ENCODE peak calls at places on chromosomes 11 and 22, in four cellular contexts. One of them, this sample, is unnamed.

GRCh38 chr11:73187854-73188253 is 30.2 kb upstream of the P2RY2 start:
- DNase-seq in GM13977: no peak
- DNase-seq in IMR-90: no peak
- DNase-seq in Calu3: no peak
- DNase-seq in this sample: no peak

GRCh38 chr11:7348432-7349298 is 97.0 kb downstream of the SYT9 start:
- DNase-seq in IMR-90: no peak
- DNase-seq in GM13977: no peak
- DNase-seq in Calu3: no peak
- DNase-seq in this sample: no peak

GRCh38 chr11:100918551-100919500 is 210.8 kb downstream of the PGR start:
- DNase-seq in IMR-90: peak
- DNase-seq in Calu3: peak
- DNase-seq in GM13977: no peak
- DNase-seq in this sample: no peak

GRCh38 chr22:47902646-47903180 is 1140.3 kb downstream of the TBC1D22A start:
- DNase-seq in Calu3: no peak
- DNase-seq in GM13977: no peak
- DNase-seq in IMR-90: no peak
- DNase-seq in this sample: no peak

GRCh38 chr22:39943366-39943765 is 16.8 kb upstream of the TMA7B start:
- DNase-seq in Calu3: no peak
- DNase-seq in IMR-90: no peak
- DNase-seq in GM13977: no peak
- DNase-seq in this sample: no peak

GRCh38 chr11:68002575-68002942 is 1.3 kb downstream of the UNC93B1 start:
- DNase-seq in GM13977: no peak
- DNase-seq in Calu3: no peak
- DNase-seq in IMR-90: no peak
- DNase-seq in this sample: no peak

GRCh38 chr11:110059706-110060430 is 33.3 kb upstream of the ZC3H12C start:
- DNase-seq in GM13977: no peak
- DNase-seq in Calu3: no peak
- DNase-seq in IMR-90: peak
- DNase-seq in this sample: peak

GRCh38 chr22:35377735-35378134 is 3.2 kb upstream of the HMOX1 start:
- DNase-seq in Calu3: no peak
- DNase-seq in GM13977: no peak
- DNase-seq in IMR-90: no peak
- DNase-seq in this sample: no peak

GRCh38 chr11:1668911-1669473 is 28.0 kb upstream of the KRTAP5-6 start:
- DNase-seq in IMR-90: no peak
- DNase-seq in Calu3: no peak
- DNase-seq in GM13977: no peak
- DNase-seq in this sample: no peak

GRCh38 chr11:128621491-128622136 is 34.3 kb upstream of the ETS1 start:
- DNase-seq in IMR-90: peak
- DNase-seq in GM13977: no peak
- DNase-seq in Calu3: no peak
- DNase-seq in this sample: peak

GRCh38 chr11:25970726-25971508 is 361.0 kb upstream of the ANO3 start:
- DNase-seq in GM13977: no peak
- DNase-seq in IMR-90: no peak
- DNase-seq in Calu3: peak
- DNase-seq in this sample: no peak

GRCh38 chr11:121161349-121161917 is 60.4 kb downstream of the TECTA start:
- DNase-seq in Calu3: no peak
- DNase-seq in IMR-90: no peak
- DNase-seq in GM13977: no peak
- DNase-seq in this sample: no peak

GRCh38 chr11:66593303-66593635 is 284 bp downstream of the CCS start:
- DNase-seq in Calu3: no peak
- DNase-seq in IMR-90: no peak
- DNase-seq in GM13977: no peak
- DNase-seq in this sample: no peak

GRCh38 chr11:130886704-130887103 is 29.6 kb downstream of the SNX19 start:
- DNase-seq in IMR-90: peak
- DNase-seq in Calu3: no peak
- DNase-seq in GM13977: no peak
- DNase-seq in this sample: no peak

GRCh38 chr11:74678591-74679512 is 52.4 kb downstream of the CHRDL2 start:
- DNase-seq in GM13977: no peak
- DNase-seq in Calu3: no peak
- DNase-seq in IMR-90: peak
- DNase-seq in this sample: peak

GRCh38 chr22:45210174-45210573 is 30.5 kb downstream of the KIAA0930 start:
- DNase-seq in Calu3: no peak
- DNase-seq in GM13977: no peak
- DNase-seq in IMR-90: no peak
- DNase-seq in this sample: no peak

GRCh38 chr11:37108436-37109204 is 510.6 kb upstream of the RAG2 start:
- DNase-seq in IMR-90: no peak
- DNase-seq in Calu3: no peak
- DNase-seq in GM13977: no peak
- DNase-seq in this sample: peak

GRCh38 chr11:64717268-64717578 is 5.8 kb downstream of the NRXN2 start:
- DNase-seq in IMR-90: no peak
- DNase-seq in Calu3: no peak
- DNase-seq in GM13977: no peak
- DNase-seq in this sample: no peak

GRCh38 chr11:28713850-28714249 is 605.7 kb downstream of the METTL15 start:
- DNase-seq in IMR-90: peak
- DNase-seq in Calu3: no peak
- DNase-seq in GM13977: no peak
- DNase-seq in this sample: no peak

GRCh38 chr11:66970808-66971442 is 4.2 kb upstream of the C11orf86 start:
- DNase-seq in IMR-90: peak
- DNase-seq in GM13977: no peak
- DNase-seq in Calu3: peak
- DNase-seq in this sample: peak

GRCh38 chr11:126978155-126978554 is 22.4 kb downstream of the KIRREL3 start:
- DNase-seq in IMR-90: no peak
- DNase-seq in GM13977: no peak
- DNase-seq in Calu3: peak
- DNase-seq in this sample: no peak

GRCh38 chr22:45429424-45429823 is 15.9 kb downstream of the RIBC2 start:
- DNase-seq in Calu3: no peak
- DNase-seq in GM13977: no peak
- DNase-seq in IMR-90: no peak
- DNase-seq in this sample: no peak

GRCh38 chr11:8186429-8186828 is 17.6 kb upstream of the RIC3 start:
- DNase-seq in IMR-90: no peak
- DNase-seq in GM13977: no peak
- DNase-seq in Calu3: no peak
- DNase-seq in this sample: no peak

GRCh38 chr11:65047581-65048422 is 6.8 kb downstream of the SAC3D1 start:
- DNase-seq in IMR-90: no peak
- DNase-seq in GM13977: peak
- DNase-seq in Calu3: no peak
- DNase-seq in this sample: no peak

GRCh38 chr11:19374189-19374588 is 133.4 kb upstream of the E2F8 start:
- DNase-seq in GM13977: no peak
- DNase-seq in IMR-90: peak
- DNase-seq in Calu3: no peak
- DNase-seq in this sample: peak

GRCh38 chr22:50218996-50219727 is 18.4 kb downstream of the SELENOO start:
- DNase-seq in Calu3: no peak
- DNase-seq in IMR-90: peak
- DNase-seq in GM13977: no peak
- DNase-seq in this sample: peak

GRCh38 chr22:36056980-36057379 is 28.4 kb upstream of the RBFOX2 start:
- DNase-seq in IMR-90: peak
- DNase-seq in GM13977: no peak
- DNase-seq in Calu3: no peak
- DNase-seq in this sample: peak

GRCh38 chr11:62921573-62922188 is 518 bp upstream of the CHRM1 start:
- DNase-seq in GM13977: no peak
- DNase-seq in IMR-90: peak
- DNase-seq in Calu3: peak
- DNase-seq in this sample: no peak

GRCh38 chr22:41768420-41768819 is 32.1 kb upstream of the CCDC134 start:
- DNase-seq in IMR-90: peak
- DNase-seq in GM13977: no peak
- DNase-seq in Calu3: no peak
- DNase-seq in this sample: peak

GRCh38 chr11:103806130-103806900 is 230.1 kb upstream of the DDI1 start:
- DNase-seq in Calu3: peak
- DNase-seq in IMR-90: peak
- DNase-seq in GM13977: no peak
- DNase-seq in this sample: peak

GRCh38 chr22:47193606-47194316 is 431.3 kb downstream of the TBC1D22A start:
- DNase-seq in IMR-90: no peak
- DNase-seq in GM13977: no peak
- DNase-seq in Calu3: no peak
- DNase-seq in this sample: no peak

GRCh38 chr11:86486261-86487030 is 111.8 kb downstream of the CCDC81 start:
- DNase-seq in Calu3: no peak
- DNase-seq in GM13977: no peak
- DNase-seq in IMR-90: no peak
- DNase-seq in this sample: no peak

GRCh38 chr11:86484795-86485166 is 110.1 kb downstream of the CCDC81 start:
- DNase-seq in Calu3: no peak
- DNase-seq in GM13977: no peak
- DNase-seq in IMR-90: no peak
- DNase-seq in this sample: no peak

GRCh38 chr11:86488553-86488952 is 113.9 kb downstream of the CCDC81 start:
- DNase-seq in Calu3: no peak
- DNase-seq in GM13977: no peak
- DNase-seq in IMR-90: no peak
- DNase-seq in this sample: peak

GRCh38 chr11:86489442-86489841 is 114.8 kb downstream of the CCDC81 start:
- DNase-seq in GM13977: no peak
- DNase-seq in IMR-90: no peak
- DNase-seq in Calu3: no peak
- DNase-seq in this sample: no peak

DNA sequence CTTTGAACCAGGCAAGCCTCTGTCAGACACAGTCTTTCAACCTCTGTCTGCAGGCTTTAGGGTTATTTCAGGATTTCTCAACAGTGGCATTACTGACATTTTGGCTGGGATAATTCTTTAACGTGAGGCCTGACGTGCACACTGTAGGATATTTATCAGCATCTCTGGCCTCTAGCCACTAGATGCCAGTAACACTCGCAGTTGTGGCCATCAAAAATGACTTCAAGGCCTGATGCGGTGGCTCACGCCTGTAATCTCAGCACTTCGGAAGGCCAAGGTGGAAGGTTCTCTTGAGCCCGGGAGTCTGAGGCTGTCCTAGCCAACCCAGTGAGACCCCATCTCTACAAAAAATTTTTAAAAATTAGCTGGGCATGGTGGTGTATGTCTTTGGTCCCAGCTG is 113.0 kb downstream of the CCDC81 start:
- DNase-seq in IMR-90: no peak
- DNase-seq in GM13977: no peak
- DNase-seq in Calu3: no peak
- DNase-seq in this sample: no peak
- TF ChIP-seq CTCF in IMR-90: no peak
- TF ChIP-seq CTCF in GM13977: peak
- TF ChIP-seq CTCF in Calu3: no peak
- TF ChIP-seq CTCF in this sample: no peak

GRCh38 chr11:85945788-85946187 is 90.6 kb downstream of the CCDC83 start:
- DNase-seq in Calu3: no peak
- DNase-seq in GM13977: no peak
- DNase-seq in IMR-90: no peak
- DNase-seq in this sample: no peak

GRCh38 chr11:85939099-85940015 is 84.2 kb downstream of the CCDC83 start:
- DNase-seq in GM13977: no peak
- DNase-seq in Calu3: no peak
- DNase-seq in IMR-90: no peak
- DNase-seq in this sample: no peak

GRCh38 chr11:85937838-85938237 is 82.7 kb downstream of the CCDC83 start:
- DNase-seq in GM13977: no peak
- DNase-seq in IMR-90: no peak
- DNase-seq in Calu3: no peak
- DNase-seq in this sample: no peak

GRCh38 chr11:85945296-85945695 is 90.1 kb downstream of the CCDC83 start:
- DNase-seq in GM13977: no peak
- DNase-seq in Calu3: no peak
- DNase-seq in IMR-90: no peak
- DNase-seq in this sample: no peak

DNA sequence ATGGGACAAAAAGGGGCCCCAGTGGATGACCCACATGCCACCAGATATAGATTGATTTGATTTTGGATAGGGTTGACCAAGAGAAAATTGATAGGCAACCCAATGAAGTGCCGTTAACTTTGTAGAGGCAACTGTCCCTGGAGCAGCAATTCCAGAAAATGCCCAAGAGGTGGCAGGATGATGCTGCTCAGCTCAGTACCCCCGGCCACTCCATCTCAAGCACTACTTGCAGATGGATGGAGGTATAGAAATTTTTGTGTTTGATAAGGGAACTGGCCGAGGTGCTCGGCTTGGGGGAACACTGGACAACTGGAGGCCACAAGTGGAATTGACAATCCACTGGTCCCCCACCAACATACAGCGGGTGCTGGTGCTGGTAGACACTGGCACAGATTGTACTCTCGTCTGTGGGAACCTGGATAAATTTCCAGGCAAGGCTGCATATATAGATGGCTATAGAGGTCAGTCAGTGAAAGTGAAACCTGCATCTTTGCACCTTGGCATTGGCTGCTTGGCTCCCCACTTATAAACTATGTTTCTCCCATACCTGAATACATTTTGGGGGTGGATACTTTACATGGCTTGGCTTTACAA is 86.3 kb downstream of the CCDC83 start:
- DNase-seq in GM13977: peak
- DNase-seq in IMR-90: peak
- DNase-seq in Calu3: peak
- DNase-seq in this sample: peak
- TF ChIP-seq CTCF in GM13977: peak
- TF ChIP-seq CTCF in IMR-90: peak
- TF ChIP-seq CTCF in Calu3: peak
- TF ChIP-seq CTCF in this sample: peak

GRCh38 chr22:22682196-22682595 is 37.8 kb downstream of the GGTLC2 start:
- DNase-seq in Calu3: no peak
- DNase-seq in IMR-90: no peak
- DNase-seq in GM13977: no peak
- DNase-seq in this sample: no peak

GRCh38 chr22:22683668-22684361 is 39.4 kb downstream of the GGTLC2 start:
- DNase-seq in Calu3: no peak
- DNase-seq in IMR-90: no peak
- DNase-seq in GM13977: no peak
- DNase-seq in this sample: no peak

GRCh38 chr22:22685586-22685985 is 41.2 kb downstream of the GGTLC2 start:
- DNase-seq in Calu3: no peak
- DNase-seq in GM13977: no peak
- DNase-seq in IMR-90: no peak
- DNase-seq in this sample: no peak

GRCh38 chr22:22682807-22683667 is 38.6 kb downstream of the GGTLC2 start:
- DNase-seq in IMR-90: peak
- DNase-seq in Calu3: no peak
- DNase-seq in GM13977: no peak
- DNase-seq in this sample: peak

GRCh38 chr22:22684605-22685561 is 40.5 kb downstream of the GGTLC2 start:
- DNase-seq in IMR-90: peak
- DNase-seq in GM13977: peak
- DNase-seq in Calu3: peak
- DNase-seq in this sample: peak
- TF ChIP-seq CTCF in IMR-90: peak
- TF ChIP-seq CTCF in GM13977: peak
- TF ChIP-seq CTCF in Calu3: peak
- TF ChIP-seq CTCF in this sample: peak

GRCh38 chr11:70433038-70433437 is 34.7 kb downstream of the CTTN start:
- DNase-seq in IMR-90: no peak
- DNase-seq in Calu3: no peak
- DNase-seq in GM13977: no peak
- DNase-seq in this sample: no peak
- TF ChIP-seq CTCF in IMR-90: no peak
- TF ChIP-seq CTCF in Calu3: no peak
- TF ChIP-seq CTCF in GM13977: no peak
- TF ChIP-seq CTCF in this sample: no peak